ENCODE peak calls at places on chromosome 6, in four cellular contexts. One of them, this sample, is unnamed. For H3K27me3, H3K4me1 and H3K9me3, the result is how much of the 10 kb centered on the place peaks cover.

GRCh38 chr6:12899080-12899815 is 182.7 kb downstream of the PHACTR1 start:
- DNase-seq in IMR-90: no peak
- DNase-seq in neural progenitor cell: no peak
- DNase-seq in spleen: no peak
- DNase-seq in this sample: no peak

GRCh38 chr6:163577404-163577803 is 162.9 kb downstream of the QKI start:
- DNase-seq in spleen: no peak
- DNase-seq in IMR-90: no peak
- DNase-seq in neural progenitor cell: no peak
- DNase-seq in this sample: no peak

GRCh38 chr6:85462673-85463072 is 12.8 kb downstream of the NT5E start:
- DNase-seq in spleen: no peak
- DNase-seq in neural progenitor cell: no peak
- DNase-seq in IMR-90: no peak
- DNase-seq in this sample: no peak

GRCh38 chr6:153553627-153554026 is 422.5 kb upstream of the RGS17 start:
- DNase-seq in IMR-90: no peak
- DNase-seq in neural progenitor cell: peak
- DNase-seq in spleen: no peak
- DNase-seq in this sample: peak

GRCh38 chr6:81126150-81126549 is 626.3 kb downstream of the TENT5A start:
- DNase-seq in IMR-90: no peak
- DNase-seq in neural progenitor cell: no peak
- DNase-seq in spleen: no peak
- DNase-seq in this sample: no peak

GRCh38 chr6:157217198-157217893 is 106.0 kb downstream of the TMEM242 start:
- DNase-seq in spleen: no peak
- DNase-seq in IMR-90: no peak
- DNase-seq in neural progenitor cell: no peak
- DNase-seq in this sample: no peak

GRCh38 chr6:170446841-170447560 is 106.1 kb downstream of the PSMB1 start:
- DNase-seq in IMR-90: no peak
- DNase-seq in neural progenitor cell: no peak
- DNase-seq in spleen: peak
- DNase-seq in this sample: no peak

GRCh38 chr6:11428895-11429294 is 108.7 kb upstream of the TMEM170B start:
- DNase-seq in IMR-90: peak
- DNase-seq in spleen: no peak
- DNase-seq in neural progenitor cell: peak
- DNase-seq in this sample: peak

GRCh38 chr6:113860165-113860955 is 3.2 kb downstream of the MARCKS start:
- DNase-seq in neural progenitor cell: peak
- DNase-seq in IMR-90: peak
- DNase-seq in spleen: peak
- DNase-seq in this sample: no peak
- H3K27me3 ChIP-seq in neural progenitor cell: under half
- H3K27me3 ChIP-seq in IMR-90: under half
- H3K27me3 ChIP-seq in spleen: under half
- H3K27me3 ChIP-seq in this sample: under half

GRCh38 chr6:109002882-109003281 is 91.8 kb downstream of the SESN1 start:
- DNase-seq in spleen: no peak
- DNase-seq in neural progenitor cell: no peak
- DNase-seq in IMR-90: no peak
- DNase-seq in this sample: no peak
- H3K4me1 ChIP-seq in spleen: half or more
- H3K4me1 ChIP-seq in neural progenitor cell: under half
- H3K4me1 ChIP-seq in IMR-90: under half
- H3K4me1 ChIP-seq in this sample: under half

DNA sequence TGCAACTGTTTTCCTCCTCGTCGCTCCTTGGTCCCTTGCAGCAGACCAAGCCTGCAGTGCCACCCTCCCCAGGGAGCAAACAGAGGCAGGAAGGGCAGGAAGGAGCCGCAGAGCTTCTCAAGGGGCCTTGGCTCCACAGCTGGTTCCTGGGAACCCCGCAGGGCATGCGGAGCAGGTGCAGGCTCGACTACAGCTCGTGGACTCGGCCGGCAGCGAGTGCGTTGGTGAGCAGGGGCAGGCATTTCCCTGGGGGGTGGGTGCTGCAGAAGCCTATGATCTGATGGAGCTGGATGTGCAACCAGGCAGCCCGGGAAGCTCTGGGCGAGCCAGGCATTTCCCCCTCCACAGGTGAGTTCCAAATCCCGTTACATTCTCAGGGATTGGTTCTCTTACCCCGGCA is 37.1 kb downstream of the FRMD1 start:
- DNase-seq in spleen: peak
- DNase-seq in IMR-90: no peak
- DNase-seq in neural progenitor cell: no peak
- DNase-seq in this sample: no peak
- H3K9me3 ChIP-seq in spleen: half or more
- H3K9me3 ChIP-seq in IMR-90: under half
- H3K9me3 ChIP-seq in neural progenitor cell: under half
- H3K9me3 ChIP-seq in this sample: under half

GRCh38 chr6:90315354-90315960 is 18.8 kb upstream of the BACH2 start:
- DNase-seq in neural progenitor cell: no peak
- DNase-seq in IMR-90: no peak
- DNase-seq in spleen: no peak
- DNase-seq in this sample: no peak
- H3K27me3 ChIP-seq in neural progenitor cell: under half
- H3K27me3 ChIP-seq in IMR-90: under half
- H3K27me3 ChIP-seq in spleen: under half
- H3K27me3 ChIP-seq in this sample: under half

GRCh38 chr6:15444881-15445280 is 199.0 kb downstream of the JARID2 start:
- DNase-seq in spleen: no peak
- DNase-seq in neural progenitor cell: no peak
- DNase-seq in IMR-90: no peak
- DNase-seq in this sample: no peak
- H3K4me1 ChIP-seq in spleen: half or more
- H3K4me1 ChIP-seq in neural progenitor cell: half or more
- H3K4me1 ChIP-seq in IMR-90: under half
- H3K4me1 ChIP-seq in this sample: under half

This sample was measured in NT2/D1.